ENCODE peak calls at places on chromosomes 11 and 22, in four cellular contexts. One of them, this sample, is unnamed.

GRCh38 chr22:44783581-44783980 is 31.2 kb downstream of the ARHGAP8 start:
- DNase-seq in OCI-LY7: no peak
- DNase-seq in hepatocyte: no peak
- DNase-seq in lung: no peak
- DNase-seq in this sample: no peak

GRCh38 chr22:28750471-28750881 is 8.6 kb downstream of the HSCB start:
- DNase-seq in OCI-LY7: no peak
- DNase-seq in hepatocyte: no peak
- DNase-seq in lung: no peak
- DNase-seq in this sample: no peak

GRCh38 chr11:125226701-125227100 is 62.1 kb downstream of the PKNOX2 start:
- DNase-seq in OCI-LY7: no peak
- DNase-seq in hepatocyte: no peak
- DNase-seq in lung: no peak
- DNase-seq in this sample: no peak

GRCh38 chr11:11389238-11389637 is 36.2 kb upstream of the CSNK2A3 start:
- DNase-seq in OCI-LY7: no peak
- DNase-seq in hepatocyte: no peak
- DNase-seq in lung: no peak
- DNase-seq in this sample: no peak

GRCh38 chr11:1937616-1938342 is 9.4 kb upstream of the MRPL23 start:
- DNase-seq in OCI-LY7: no peak
- DNase-seq in hepatocyte: no peak
- DNase-seq in lung: no peak
- DNase-seq in this sample: peak; percentile 61

GRCh38 chr11:68150029-68150428 is 28.8 kb upstream of the CHKA start:
- DNase-seq in OCI-LY7: no peak
- DNase-seq in hepatocyte: peak; percentile 78
- DNase-seq in lung: peak; percentile 80
- DNase-seq in this sample: no peak

GRCh38 chr11:19955660-19956059 is 204.6 kb downstream of the DBX1 start:
- DNase-seq in OCI-LY7: no peak
- DNase-seq in hepatocyte: no peak
- DNase-seq in lung: no peak
- DNase-seq in this sample: no peak

GRCh38 chr22:39266398-39267030 is 21.7 kb upstream of the PDGFB start:
- DNase-seq in OCI-LY7: no peak
- DNase-seq in hepatocyte: no peak
- DNase-seq in lung: no peak
- DNase-seq in this sample: no peak

DNA sequence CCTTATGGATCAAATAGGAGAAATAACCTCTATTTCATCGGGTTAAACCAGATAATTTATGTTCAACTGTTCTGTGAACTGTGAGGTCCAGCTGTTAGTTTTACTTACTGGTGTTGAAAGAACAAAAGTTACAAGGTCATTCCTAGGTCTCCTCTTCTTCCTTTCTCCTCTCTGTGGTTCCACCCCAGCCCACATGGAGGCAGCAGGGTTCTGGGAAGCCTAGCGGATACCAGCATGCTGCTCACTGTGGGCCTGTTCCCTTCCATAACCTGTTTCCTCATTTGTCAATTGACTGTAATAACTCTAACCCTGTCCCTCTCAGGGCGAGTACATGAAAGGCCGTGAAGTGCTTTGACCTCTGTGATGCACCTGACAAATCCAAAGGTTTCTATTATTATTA is 27.8 kb downstream of the RELT start:
- DNase-seq in OCI-LY7: no peak
- DNase-seq in hepatocyte: peak; percentile 74
- DNase-seq in lung: peak; percentile 69
- DNase-seq in this sample: no peak
- TF ChIP-seq CTCF in OCI-LY7: peak; percentile 54
- TF ChIP-seq CTCF in hepatocyte: peak; percentile 61
- TF ChIP-seq CTCF in lung: peak; percentile 54
- TF ChIP-seq CTCF in this sample: peak; percentile 54

GRCh38 chr22:49087163-49087562 is 740.5 kb downstream of the BRD1 start:
- DNase-seq in OCI-LY7: no peak
- DNase-seq in hepatocyte: peak; percentile 45
- DNase-seq in lung: no peak
- DNase-seq in this sample: peak; percentile 60

GRCh38 chr22:49090061-49090852 is 737.4 kb downstream of the BRD1 start:
- DNase-seq in OCI-LY7: no peak
- DNase-seq in hepatocyte: no peak
- DNase-seq in lung: no peak
- DNase-seq in this sample: peak; percentile 53

GRCh38 chr22:49087716-49088660 is 739.7 kb downstream of the BRD1 start:
- DNase-seq in OCI-LY7: no peak
- DNase-seq in hepatocyte: no peak
- DNase-seq in lung: no peak
- DNase-seq in this sample: peak; percentile 48

GRCh38 chr22:49090853-49091135 is 736.9 kb downstream of the BRD1 start:
- DNase-seq in OCI-LY7: no peak
- DNase-seq in hepatocyte: no peak
- DNase-seq in lung: no peak
- DNase-seq in this sample: no peak

GRCh38 chr22:49088801-49089791 is 738.6 kb downstream of the BRD1 start:
- DNase-seq in OCI-LY7: no peak
- DNase-seq in hepatocyte: no peak
- DNase-seq in lung: no peak
- DNase-seq in this sample: peak; percentile 69
- H3K9me3 ChIP-seq in OCI-LY7: no peaks in the 10 kb centered on the region
- H3K9me3 ChIP-seq in hepatocyte: no peaks in the 10 kb centered on the region
- H3K9me3 ChIP-seq in lung: no peaks in the 10 kb centered on the region
- H3K9me3 ChIP-seq in this sample: no peaks in the 10 kb centered on the region

GRCh38 chr22:50286701-50287318 is 16.6 kb upstream of the MAPK11 start:
- DNase-seq in OCI-LY7: no peak
- DNase-seq in hepatocyte: no peak
- DNase-seq in lung: no peak
- DNase-seq in this sample: no peak

GRCh38 chr22:50286275-50286674 is 16.1 kb upstream of the MAPK11 start:
- DNase-seq in OCI-LY7: no peak
- DNase-seq in hepatocyte: no peak
- DNase-seq in lung: no peak
- DNase-seq in this sample: no peak

GRCh38 chr22:50289151-50289941 is 18.1 kb downstream of the PLXNB2 start:
- DNase-seq in OCI-LY7: no peak
- DNase-seq in hepatocyte: no peak
- DNase-seq in lung: no peak
- DNase-seq in this sample: no peak

GRCh38 chr22:50285568-50286229 is 15.5 kb upstream of the MAPK11 start:
- DNase-seq in OCI-LY7: no peak
- DNase-seq in hepatocyte: no peak
- DNase-seq in lung: no peak
- DNase-seq in this sample: no peak

DNA sequence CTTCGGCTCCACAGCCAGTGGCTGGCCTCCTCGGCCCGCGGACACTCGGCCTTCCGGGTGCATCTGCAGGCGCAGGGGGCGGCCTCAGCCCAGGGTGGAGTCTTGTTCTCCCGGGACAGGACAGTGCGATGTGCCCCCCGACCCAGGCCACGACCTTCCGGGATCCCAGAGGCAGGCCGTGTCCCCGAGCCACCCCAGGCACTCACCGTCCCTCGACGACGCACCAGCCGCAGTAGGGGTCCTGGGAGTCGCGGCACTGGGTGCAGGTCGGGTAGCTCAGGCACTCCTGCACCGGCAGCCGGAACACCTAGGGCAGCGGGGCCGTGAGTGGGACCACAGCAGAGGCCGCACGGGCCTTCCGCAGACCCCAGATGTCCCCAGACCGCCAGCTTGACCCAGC is 17.6 kb upstream of the MAPK11 start:
- DNase-seq in OCI-LY7: no peak
- DNase-seq in hepatocyte: no peak
- DNase-seq in lung: no peak
- DNase-seq in this sample: no peak
- H3K36me3 ChIP-seq in OCI-LY7: no peaks in the 10 kb centered on the region
- H3K36me3 ChIP-seq in hepatocyte: no peaks in the 10 kb centered on the region
- H3K36me3 ChIP-seq in lung: peaks cover 78% of the 10 kb centered on the region
- H3K36me3 ChIP-seq in this sample: peaks cover 23% of the 10 kb centered on the region

GRCh38 chr11:65425105-65425970 is 2.7 kb downstream of the NEAT1 start:
- DNase-seq in OCI-LY7: peak; percentile 86
- DNase-seq in hepatocyte: no peak
- DNase-seq in lung: no peak
- DNase-seq in this sample: peak; percentile 66
- TF ChIP-seq CTCF in OCI-LY7: peak; percentile 32
- TF ChIP-seq CTCF in hepatocyte: no peak
- TF ChIP-seq CTCF in lung: no peak
- TF ChIP-seq CTCF in this sample: no peak

GRCh38 chr11:58707767-58708166 is 24.0 kb downstream of the GLYAT start:
- DNase-seq in OCI-LY7: no peak
- DNase-seq in hepatocyte: no peak
- DNase-seq in lung: no peak
- DNase-seq in this sample: no peak
- H3K9me3 ChIP-seq in OCI-LY7: peaks cover 4% of the 10 kb centered on the region
- H3K9me3 ChIP-seq in hepatocyte: no peaks in the 10 kb centered on the region
- H3K9me3 ChIP-seq in lung: peaks cover 15% of the 10 kb centered on the region
- H3K9me3 ChIP-seq in this sample: peaks cover 25% of the 10 kb centered on the region

DNA sequence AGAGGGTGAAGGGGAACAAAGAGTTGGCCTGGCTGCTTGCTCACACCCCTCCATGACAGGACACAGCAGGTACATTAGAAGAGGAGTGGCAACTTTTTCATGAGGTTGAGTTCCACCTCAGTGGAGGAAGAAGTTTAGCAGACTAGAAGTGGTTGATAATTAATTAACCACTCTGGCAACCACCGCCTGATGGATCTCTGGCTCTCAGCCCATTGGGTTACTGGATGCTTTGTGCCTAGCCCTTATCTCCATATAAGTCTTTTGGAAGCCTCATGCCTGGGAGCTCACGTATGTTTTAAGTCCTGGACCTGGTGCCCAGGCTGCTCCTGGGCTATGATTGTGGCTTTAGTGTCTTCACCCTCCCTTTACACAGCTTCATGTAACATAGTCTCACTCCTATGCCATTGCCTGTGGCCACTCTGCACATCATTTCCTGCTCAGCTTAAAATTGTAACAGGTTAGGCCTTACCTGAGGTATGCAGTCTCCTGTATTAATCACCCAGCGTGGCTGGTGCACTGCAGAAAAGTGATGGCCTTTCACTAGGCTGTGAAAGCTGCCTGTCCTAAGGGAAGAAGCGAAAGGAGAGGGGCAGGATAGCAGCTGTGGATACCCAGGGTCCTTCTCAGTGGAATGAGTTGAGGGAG is 72.7 kb upstream of the CRTAM start:
- DNase-seq in OCI-LY7: no peak
- DNase-seq in hepatocyte: no peak
- DNase-seq in lung: no peak
- DNase-seq in this sample: no peak
- H3K36me3 ChIP-seq in OCI-LY7: no peaks in the 10 kb centered on the region
- H3K36me3 ChIP-seq in hepatocyte: no peaks in the 10 kb centered on the region
- H3K36me3 ChIP-seq in lung: no peaks in the 10 kb centered on the region
- H3K36me3 ChIP-seq in this sample: no peaks in the 10 kb centered on the region

GRCh38 chr22:37781434-37782059 is 26.2 kb upstream of the GCAT start:
- DNase-seq in OCI-LY7: peak; percentile 19
- DNase-seq in hepatocyte: no peak
- DNase-seq in lung: no peak
- DNase-seq in this sample: peak; percentile 72

GRCh38 chr22:37778370-37779009 is 29.2 kb upstream of the GCAT start:
- DNase-seq in OCI-LY7: no peak
- DNase-seq in hepatocyte: no peak
- DNase-seq in lung: no peak
- DNase-seq in this sample: no peak

GRCh38 chr22:37777122-37777687 is 30.5 kb upstream of the GCAT start:
- DNase-seq in OCI-LY7: peak; percentile 47
- DNase-seq in hepatocyte: peak; percentile 62
- DNase-seq in lung: peak; percentile 65
- DNase-seq in this sample: peak; percentile 93

GRCh38 chr22:37784829-37785495 is 22.8 kb upstream of the GCAT start:
- DNase-seq in OCI-LY7: no peak
- DNase-seq in hepatocyte: peak; percentile 73
- DNase-seq in lung: no peak
- DNase-seq in this sample: peak; percentile 88

GRCh38 chr22:37782340-37783168 is 25.2 kb upstream of the GCAT start:
- DNase-seq in OCI-LY7: no peak
- DNase-seq in hepatocyte: no peak
- DNase-seq in lung: no peak
- DNase-seq in this sample: no peak
- TF ChIP-seq CTCF in OCI-LY7: peak; percentile 16
- TF ChIP-seq CTCF in hepatocyte: no peak
- TF ChIP-seq CTCF in lung: no peak
- TF ChIP-seq CTCF in this sample: no peak

DNA sequence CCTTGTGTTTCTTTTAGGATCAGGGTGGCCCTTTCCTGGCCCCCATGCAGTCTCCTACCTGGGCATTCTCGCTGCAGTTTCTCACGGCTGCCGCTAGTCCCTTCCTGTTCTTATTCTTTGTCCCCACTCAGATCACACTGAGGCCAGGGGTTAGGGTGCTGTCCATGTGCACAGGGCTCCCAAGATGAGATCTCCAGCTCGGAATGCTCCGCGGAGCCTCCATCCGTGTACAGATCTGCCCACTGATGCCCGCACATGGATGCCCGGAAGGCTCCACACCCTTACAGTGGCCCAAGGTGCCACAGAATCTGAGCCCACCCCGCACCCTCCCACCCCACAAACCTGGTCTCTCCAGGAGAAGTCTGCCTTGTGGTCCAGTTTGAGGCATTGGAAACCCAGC is 457.3 kb downstream of the TBC1D22A start:
- DNase-seq in OCI-LY7: no peak
- DNase-seq in hepatocyte: no peak
- DNase-seq in lung: no peak
- DNase-seq in this sample: no peak
- H3K9me3 ChIP-seq in OCI-LY7: no peaks in the 10 kb centered on the region
- H3K9me3 ChIP-seq in hepatocyte: no peaks in the 10 kb centered on the region
- H3K9me3 ChIP-seq in lung: no peaks in the 10 kb centered on the region
- H3K9me3 ChIP-seq in this sample: no peaks in the 10 kb centered on the region

This sample was measured in kidney.